ENCODE peak calls at places on chromosomes 1 and 21, in nine cellular contexts. One of them, this sample, is unnamed.

GRCh38 chr1:54851928-54852524 is 35.0 kb downstream of the DHCR24 start:
- DNase-seq in A549: no peak
- DNase-seq in IMR-90: no peak
- DNase-seq in fibroblast of lung: no peak
- DNase-seq in K562: no peak
- DNase-seq in astrocyte: no peak
- DNase-seq in H1: no peak
- DNase-seq in PC-3: no peak
- DNase-seq in OCI-LY7: no peak
- DNase-seq in this sample: no peak

GRCh38 chr1:42209516-42210370 is 45.2 kb upstream of the GUCA2A start:
- DNase-seq in A549: no peak
- DNase-seq in IMR-90: peak; percentile 32
- DNase-seq in fibroblast of lung: peak; percentile 88
- DNase-seq in K562: no peak
- DNase-seq in astrocyte: no peak
- DNase-seq in H1: no peak
- DNase-seq in PC-3: peak; percentile 19
- DNase-seq in OCI-LY7: no peak
- DNase-seq in this sample: peak; percentile 64

GRCh38 chr1:109509176-109510134 is at the start of gene AMIGO1:
- DNase-seq in A549: peak; percentile 35
- DNase-seq in IMR-90: peak; percentile 43
- DNase-seq in fibroblast of lung: peak; percentile 37
- DNase-seq in K562: peak; percentile 75
- DNase-seq in astrocyte: no peak
- DNase-seq in H1: peak; percentile 80
- DNase-seq in PC-3: peak; percentile 49
- DNase-seq in OCI-LY7: peak; percentile 60
- DNase-seq in this sample: peak; percentile 57

GRCh38 chr1:4284976-4285375 is 369.4 kb upstream of the AJAP1 start:
- DNase-seq in A549: no peak
- DNase-seq in IMR-90: no peak
- DNase-seq in fibroblast of lung: no peak
- DNase-seq in K562: no peak
- DNase-seq in astrocyte: no peak
- DNase-seq in H1: no peak
- DNase-seq in PC-3: no peak
- DNase-seq in OCI-LY7: no peak
- DNase-seq in this sample: no peak

GRCh38 chr1:206714331-206715058 is 29.8 kb downstream of the MAPKAPK2 start:
- DNase-seq in A549: no peak
- DNase-seq in IMR-90: peak; percentile 82
- DNase-seq in fibroblast of lung: peak; percentile 90
- DNase-seq in K562: no peak
- DNase-seq in astrocyte: peak; percentile 45
- DNase-seq in H1: no peak
- DNase-seq in PC-3: peak; percentile 99
- DNase-seq in OCI-LY7: no peak
- DNase-seq in this sample: peak; percentile 24

GRCh38 chr1:20480261-20481157 is 5.5 kb downstream of the CAMK2N1 start:
- DNase-seq in A549: peak; percentile 58
- DNase-seq in IMR-90: peak; percentile 13
- DNase-seq in fibroblast of lung: no peak
- DNase-seq in K562: no peak
- DNase-seq in astrocyte: no peak
- DNase-seq in H1: no peak
- DNase-seq in PC-3: no peak
- DNase-seq in OCI-LY7: no peak
- DNase-seq in this sample: no peak

GRCh38 chr1:58190614-58191013 is 355.9 kb downstream of the OMA1 start:
- DNase-seq in A549: no peak
- DNase-seq in IMR-90: no peak
- DNase-seq in fibroblast of lung: no peak
- DNase-seq in K562: no peak
- DNase-seq in astrocyte: no peak
- DNase-seq in H1: no peak
- DNase-seq in PC-3: no peak
- DNase-seq in OCI-LY7: no peak
- DNase-seq in this sample: no peak

GRCh38 chr1:98333406-98333805 is 328.1 kb upstream of the SNX7 start:
- DNase-seq in A549: no peak
- DNase-seq in IMR-90: no peak
- DNase-seq in fibroblast of lung: no peak
- DNase-seq in K562: no peak
- DNase-seq in astrocyte: no peak
- DNase-seq in H1: no peak
- DNase-seq in PC-3: no peak
- DNase-seq in OCI-LY7: no peak
- DNase-seq in this sample: no peak

GRCh38 chr21:25938673-25939395 is 204.1 kb downstream of the GABPA start:
- DNase-seq in A549: no peak
- DNase-seq in IMR-90: no peak
- DNase-seq in fibroblast of lung: no peak
- DNase-seq in K562: no peak
- DNase-seq in astrocyte: no peak
- DNase-seq in H1: no peak
- DNase-seq in PC-3: no peak
- DNase-seq in OCI-LY7: no peak
- DNase-seq in this sample: no peak

GRCh38 chr1:116465845-116466685 is 93.0 kb downstream of the ATP1A1 start:
- DNase-seq in A549: no peak
- DNase-seq in IMR-90: no peak
- DNase-seq in fibroblast of lung: no peak
- DNase-seq in K562: no peak
- DNase-seq in astrocyte: no peak
- DNase-seq in H1: no peak
- DNase-seq in PC-3: no peak
- DNase-seq in OCI-LY7: no peak
- DNase-seq in this sample: no peak

GRCh38 chr1:211722277-211723175 is 47.1 kb upstream of the NEK2 start:
- DNase-seq in A549: no peak
- DNase-seq in IMR-90: no peak
- DNase-seq in fibroblast of lung: no peak
- DNase-seq in K562: peak; percentile 89
- DNase-seq in astrocyte: no peak
- DNase-seq in H1: no peak
- DNase-seq in PC-3: no peak
- DNase-seq in OCI-LY7: no peak
- DNase-seq in this sample: no peak

GRCh38 chr1:113672491-113672890 is 86.8 kb downstream of the PHTF1 start:
- DNase-seq in A549: no peak
- DNase-seq in IMR-90: no peak
- DNase-seq in fibroblast of lung: no peak
- DNase-seq in K562: no peak
- DNase-seq in astrocyte: no peak
- DNase-seq in H1: no peak
- DNase-seq in PC-3: no peak
- DNase-seq in OCI-LY7: no peak
- DNase-seq in this sample: no peak

GRCh38 chr21:36994501-36995189 is 11.9 kb upstream of the RIPPLY3 start:
- DNase-seq in A549: no peak
- DNase-seq in IMR-90: no peak
- DNase-seq in fibroblast of lung: peak; percentile 15
- DNase-seq in K562: no peak
- DNase-seq in astrocyte: peak; percentile 15
- DNase-seq in H1: peak; percentile 81
- DNase-seq in PC-3: no peak
- DNase-seq in OCI-LY7: no peak
- DNase-seq in this sample: no peak

DNA sequence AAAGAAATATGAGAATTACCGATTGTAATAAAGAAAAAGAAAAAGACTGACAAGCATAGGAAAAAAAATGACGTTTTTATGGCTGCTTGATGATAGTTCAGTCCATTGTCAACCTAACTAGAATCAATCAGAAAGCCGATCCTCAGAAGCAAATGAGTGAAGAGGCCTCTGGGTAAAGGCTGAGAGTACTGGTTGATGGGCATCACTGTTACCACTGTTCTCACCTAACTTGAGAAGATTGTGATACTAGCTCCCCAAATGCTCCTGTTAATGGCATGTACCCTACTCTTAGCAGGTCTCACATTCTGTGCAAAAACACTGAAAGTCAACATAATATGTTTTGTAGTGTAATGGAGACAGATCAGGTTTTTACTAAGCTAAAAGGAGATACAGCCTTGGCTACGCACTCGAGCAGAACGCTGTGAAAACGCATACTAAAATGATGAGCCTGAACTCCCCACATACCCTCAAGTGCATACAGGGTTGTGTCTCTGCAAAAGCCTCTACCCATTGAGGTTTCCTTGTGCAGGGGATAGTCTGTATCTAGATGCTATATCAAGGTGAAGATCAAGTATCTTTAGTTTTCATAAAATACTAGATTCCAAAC is 554.6 kb downstream of the SMYD3 start:
- DNase-seq in A549: no peak
- DNase-seq in IMR-90: no peak
- DNase-seq in fibroblast of lung: no peak
- DNase-seq in K562: no peak
- DNase-seq in astrocyte: no peak
- DNase-seq in H1: no peak
- DNase-seq in PC-3: no peak
- DNase-seq in OCI-LY7: peak; percentile 20
- DNase-seq in this sample: no peak
- H3K4me3 ChIP-seq in A549: no peak overlapping the region
- H3K4me3 ChIP-seq in IMR-90: no peak overlapping the region
- H3K4me3 ChIP-seq in fibroblast of lung: no peak overlapping the region
- H3K4me3 ChIP-seq in K562: no peak overlapping the region
- H3K4me3 ChIP-seq in astrocyte: no peak overlapping the region
- H3K4me3 ChIP-seq in H1: no peak overlapping the region
- H3K4me3 ChIP-seq in PC-3: no peak overlapping the region
- H3K4me3 ChIP-seq in OCI-LY7: peak overlapping the region; percentile 60
- H3K4me3 ChIP-seq in this sample: no peak overlapping the region

DNA sequence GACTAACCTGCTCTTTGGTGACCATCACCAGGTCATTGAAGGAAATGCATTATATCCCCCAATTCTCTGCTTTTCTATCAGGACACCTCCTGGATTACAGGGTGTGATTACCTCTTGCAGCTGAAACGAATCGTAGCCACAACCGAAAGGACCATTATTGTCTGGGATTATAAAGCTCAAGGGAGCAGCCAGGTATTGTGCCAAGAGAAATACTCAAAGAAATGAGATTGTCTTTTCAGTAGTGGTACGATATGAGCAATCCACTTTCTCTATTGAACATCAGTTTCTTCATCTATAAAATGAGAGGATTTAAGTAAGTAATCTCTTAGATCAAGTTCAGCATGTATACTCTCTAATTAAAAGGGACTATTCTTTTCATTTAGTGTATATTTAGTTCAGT is 27.3 kb downstream of the WDR64 start:
- DNase-seq in A549: no peak
- DNase-seq in IMR-90: no peak
- DNase-seq in fibroblast of lung: no peak
- DNase-seq in K562: no peak
- DNase-seq in astrocyte: no peak
- DNase-seq in H1: no peak
- DNase-seq in PC-3: no peak
- DNase-seq in OCI-LY7: no peak
- DNase-seq in this sample: no peak
- H3K4me2 ChIP-seq in A549: no peak overlapping the region
- H3K4me2 ChIP-seq in IMR-90: no peak overlapping the region
- H3K4me2 ChIP-seq in fibroblast of lung: no peak overlapping the region
- H3K4me2 ChIP-seq in K562: no peak overlapping the region
- H3K4me2 ChIP-seq in astrocyte: no peak overlapping the region
- H3K4me2 ChIP-seq in H1: no peak overlapping the region
- H3K4me2 ChIP-seq in PC-3: no peak overlapping the region
- H3K4me2 ChIP-seq in OCI-LY7: no peak overlapping the region
- H3K4me2 ChIP-seq in this sample: no peak overlapping the region

GRCh38 chr1:178472531-178472930 is 24.2 kb downstream of the CLEC20A start:
- DNase-seq in A549: no peak
- DNase-seq in IMR-90: no peak
- DNase-seq in fibroblast of lung: no peak
- DNase-seq in K562: no peak
- DNase-seq in astrocyte: no peak
- DNase-seq in H1: no peak
- DNase-seq in PC-3: no peak
- DNase-seq in OCI-LY7: no peak
- DNase-seq in this sample: no peak
- TF ChIP-seq CTCF in A549: no peak
- TF ChIP-seq CTCF in IMR-90: no peak
- TF ChIP-seq CTCF in fibroblast of lung: no peak
- TF ChIP-seq CTCF in K562: no peak
- TF ChIP-seq CTCF in astrocyte: no peak
- TF ChIP-seq CTCF in H1: no peak
- TF ChIP-seq CTCF in PC-3: no peak
- TF ChIP-seq CTCF in OCI-LY7: no peak
- TF ChIP-seq CTCF in this sample: no peak

GRCh38 chr1:47433037-47433421 is 4.8 kb upstream of the FOXD2 start:
- DNase-seq in A549: no peak
- DNase-seq in IMR-90: no peak
- DNase-seq in fibroblast of lung: no peak
- DNase-seq in K562: no peak
- DNase-seq in astrocyte: no peak
- DNase-seq in H1: no peak
- DNase-seq in PC-3: no peak
- DNase-seq in OCI-LY7: no peak
- DNase-seq in this sample: no peak
- H3K4me3 ChIP-seq in A549: no peak overlapping the region
- H3K4me3 ChIP-seq in IMR-90: no peak overlapping the region
- H3K4me3 ChIP-seq in fibroblast of lung: no peak overlapping the region
- H3K4me3 ChIP-seq in K562: no peak overlapping the region
- H3K4me3 ChIP-seq in astrocyte: no peak overlapping the region
- H3K4me3 ChIP-seq in H1: peak overlapping the region; percentile 54
- H3K4me3 ChIP-seq in PC-3: no peak overlapping the region
- H3K4me3 ChIP-seq in OCI-LY7: no peak overlapping the region
- H3K4me3 ChIP-seq in this sample: no peak overlapping the region

DNA sequence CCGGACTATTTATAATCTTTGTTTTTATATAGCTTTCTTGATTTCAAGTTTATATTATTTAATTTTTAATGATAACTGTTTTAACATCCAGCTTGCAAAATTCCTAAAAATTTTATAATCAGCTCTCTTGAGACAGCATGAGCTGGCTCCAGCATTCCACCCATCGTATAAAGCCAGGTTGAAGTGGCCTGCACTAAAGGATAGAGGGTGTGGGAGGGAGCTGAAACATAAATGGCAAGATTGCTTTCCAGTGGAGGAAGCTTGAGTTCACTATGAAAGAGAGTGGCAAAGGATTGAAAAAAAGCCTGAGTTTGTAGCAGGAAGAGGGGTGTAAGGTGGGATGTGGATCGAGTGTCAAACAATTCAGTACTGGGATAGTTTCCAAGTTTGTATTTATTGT is 48.4 kb upstream of the ZNF644 start:
- DNase-seq in A549: no peak
- DNase-seq in IMR-90: no peak
- DNase-seq in fibroblast of lung: no peak
- DNase-seq in K562: no peak
- DNase-seq in astrocyte: no peak
- DNase-seq in H1: no peak
- DNase-seq in PC-3: no peak
- DNase-seq in OCI-LY7: no peak
- DNase-seq in this sample: no peak
- H3K4me2 ChIP-seq in A549: no peak overlapping the region
- H3K4me2 ChIP-seq in IMR-90: no peak overlapping the region
- H3K4me2 ChIP-seq in fibroblast of lung: no peak overlapping the region
- H3K4me2 ChIP-seq in K562: no peak overlapping the region
- H3K4me2 ChIP-seq in astrocyte: no peak overlapping the region
- H3K4me2 ChIP-seq in H1: no peak overlapping the region
- H3K4me2 ChIP-seq in PC-3: peak overlapping the region; percentile 53
- H3K4me2 ChIP-seq in OCI-LY7: no peak overlapping the region
- H3K4me2 ChIP-seq in this sample: no peak overlapping the region

This sample was measured in PC-9.